ENCODE peak calls at places on chromosomes 12 and 14, in eight cellular contexts. D is lower leg skin; O is fibroblast of pulmonary artery; I is stimulated activated CD4-positive, alpha-beta T cell treated with anti-CD3 and anti-CD28 coated beads, Interleukin-12 subunit alpha, Interleukin-12 subunit beta, amount 100 ng/mL, for 4 hours; N is CD8-positive, alpha-beta T cell; T is foreskin keratinocyte; Y is HT1080; S is NCI-H1417. K is an unnamed sample.

GRCh38 chr14:75518625-75519024 is 3.6 kb upstream of the BATF start:
- DNase-seq in D (no peak), O (peak), N (no peak), T (no peak), I (no peak), S (no peak), Y (no peak), K (no peak)

GRCh38 chr14:37087520-37087919 is 84.9 kb downstream of the SLC25A21 start:
- DNase-seq in T (no peak), D (no peak), O (no peak), Y (no peak), S (no peak), N (no peak), I (no peak), K (no peak)

GRCh38 chr12:124898200-124898950 is 16.1 kb downstream of the UBC start:
- DNase-seq in S (no peak), Y (peak), T (peak), I (peak), O (peak), N (peak), D (no peak), K (peak)

GRCh38 chr12:51051787-51052186 is 3.7 kb downstream of the LETMD1 start:
- DNase-seq in D (no peak), O (no peak), I (no peak), Y (no peak), T (no peak), N (no peak), S (no peak), K (no peak)

GRCh38 chr12:125577334-125577733 is 512.1 kb downstream of the AACS start:
- DNase-seq in S (no peak), N (no peak), Y (no peak), O (no peak), T (no peak), D (no peak), I (no peak), K (no peak)

GRCh38 chr14:101603096-101603495 is 41.8 kb downstream of the DIO3 start:
- DNase-seq in D (no peak), N (no peak), Y (no peak), S (no peak), O (no peak), T (no peak), I (no peak), K (no peak)

GRCh38 chr12:122848471-122849351 is 13.5 kb downstream of the HIP1R start:
- DNase-seq in Y (no peak), N (no peak), I (no peak), T (no peak), O (no peak), S (no peak), D (no peak), K (no peak)

GRCh38 chr14:24145700-24146621 is at the start of gene PSME2:
- DNase-seq in Y (peak), T (peak), N (no peak), I (no peak), O (no peak), S (no peak), D (no peak), K (peak)

GRCh38 chr12:29537292-29537691 is 39.8 kb upstream of the OVCH1 start:
- DNase-seq in Y (no peak), T (peak), I (no peak), O (peak), S (no peak), D (no peak), N (no peak), K (peak)

GRCh38 chr12:48883305-48884171 is 17.9 kb upstream of the RND1 start:
- DNase-seq in T (no peak), I (no peak), D (no peak), N (no peak), S (peak), O (peak), Y (no peak), K (no peak)

GRCh38 chr12:50232771-50233209 is 50.5 kb downstream of the LIMA1 start:
- DNase-seq in N (no peak), O (no peak), T (no peak), S (no peak), D (no peak), I (no peak), Y (no peak), K (no peak)

GRCh38 chr12:89517648-89518047 is 6.9 kb downstream of the GALNT4 start:
- DNase-seq in D (no peak), S (no peak), T (no peak), Y (no peak), I (no peak), O (no peak), N (no peak), K (no peak)

GRCh38 chr12:110869803-110870202 is 23.0 kb downstream of the CCDC63 start:
- DNase-seq in O (no peak), I (no peak), D (no peak), S (no peak), N (no peak), Y (no peak), T (no peak), K (no peak)

GRCh38 chr12:7079826-7080125 is 12.5 kb downstream of the C1R start:
- DNase-seq in O (peak), T (peak), N (no peak), I (no peak), S (no peak), Y (peak), D (no peak), K (peak)

GRCh38 chr12:79591988-79592387 is 98.8 kb downstream of the PAWR start:
- DNase-seq in S (no peak), T (peak), O (no peak), Y (no peak), D (no peak), I (no peak), N (no peak), K (peak)

GRCh38 chr14:61558271-61558670 is 137.0 kb upstream of the HIF1A start:
- DNase-seq in O (no peak), N (no peak), S (peak), D (no peak), Y (peak), T (no peak), I (no peak), K (no peak)

K was measured in cardiac fibroblast.